ENCODE peak calls at places on chromosomes 11 and 22, in seven cellular contexts. Q is suprapubic skin, K is GM23338, D is stomach, R is sigmoid colon, Y is HCT116, C is spleen. A is an unnamed sample.

GRCh38 chr11:5046226-5046625 is at the start of gene OR52J3:
- DNase-seq in Q (no peak), K (no peak), D (no peak), R (no peak), Y (no peak), C (no peak), A (no peak)

GRCh38 chr11:34105957-34106504 is 602 bp downstream of the NAT10 start:
- DNase-seq in Q (no peak), K (no peak), D (no peak), R (no peak), Y (no peak), C (no peak), A (no peak)

GRCh38 chr22:23834830-23835772 is 3.7 kb downstream of the DERL3 start:
- DNase-seq in Q (peak; percentile 56), K (no peak), D (peak; percentile 64), R (peak; percentile 65), Y (no peak), C (peak; percentile 68), A (no peak)

GRCh38 chr11:31883435-31883834 is 72.3 kb upstream of the PAX6 start:
- DNase-seq in Q (no peak), K (no peak), D (no peak), R (no peak), Y (no peak), C (no peak), A (no peak)

GRCh38 chr11:8905528-8906165 is 5.3 kb upstream of the AKIP1 start:
- DNase-seq in Q (no peak), K (no peak), D (no peak), R (no peak), Y (no peak), C (no peak), A (no peak)

GRCh38 chr11:1659478-1659877 is 29.9 kb downstream of the KRTAP5-5 start:
- DNase-seq in Q (no peak), K (no peak), D (no peak), R (no peak), Y (no peak), C (no peak), A (no peak)

GRCh38 chr22:48959496-48959895 is 868.2 kb downstream of the BRD1 start:
- DNase-seq in Q (peak; percentile 35), K (no peak), D (peak; percentile 9), R (no peak), Y (no peak), C (peak; percentile 39), A (peak; percentile 42)

GRCh38 chr11:829116-829945 is 1.6 kb downstream of the CRACR2B start:
- DNase-seq in Q (no peak), K (peak; percentile 64), D (peak; percentile 64), R (no peak), Y (no peak), C (peak; percentile 90), A (no peak)

GRCh38 chr11:96287796-96288439 is 55.1 kb downstream of the MAML2 start:
- DNase-seq in Q (no peak), K (no peak), D (no peak), R (no peak), Y (no peak), C (no peak), A (no peak)

GRCh38 chr11:102599642-102600261 is 25.4 kb downstream of the MMP20 start:
- DNase-seq in Q (no peak), K (no peak), D (no peak), R (no peak), Y (peak; percentile 97), C (no peak), A (no peak)

GRCh38 chr11:47768090-47768620 is 1.0 kb upstream of the FNBP4 start:
- DNase-seq in Q (peak; percentile 80), K (peak; percentile 65), D (peak; percentile 49), R (peak; percentile 86), Y (no peak), C (peak; percentile 81), A (no peak)

GRCh38 chr11:118227865-118228785 is 3.3 kb upstream of the JAML start:
- DNase-seq in Q (no peak), K (no peak), D (no peak), R (no peak), Y (no peak), C (no peak), A (no peak)

GRCh38 chr22:31561238-31561887 is 65.0 kb downstream of the SFI1 start:
- DNase-seq in Q (peak; percentile 65), K (peak; percentile 95), D (peak; percentile 83), R (peak; percentile 87), Y (peak; percentile 68), C (peak; percentile 81), A (no peak)

GRCh38 chr22:50343541-50343935 is 411 bp downstream of the PPP6R2 start:
- DNase-seq in Q (no peak), K (no peak), D (no peak), R (no peak), Y (no peak), C (no peak), A (no peak)

GRCh38 chr11:132610216-132610615 is 922.1 kb downstream of the OPCML start:
- DNase-seq in Q (no peak), K (no peak), D (no peak), R (no peak), Y (no peak), C (no peak), A (no peak)

GRCh38 chr11:28701760-28702449 is 593.7 kb downstream of the METTL15 start:
- DNase-seq in Q (no peak), K (no peak), D (peak; percentile 42), R (no peak), Y (peak; percentile 69), C (no peak), A (no peak)

GRCh38 chr11:117230286-117230961 is 1.4 kb downstream of the PCSK7 start:
- DNase-seq in Q (no peak), K (no peak), D (no peak), R (peak; percentile 58), Y (no peak), C (no peak), A (no peak)

GRCh38 chr22:46090631-46091201 is 59.6 kb upstream of the PPARA start:
- DNase-seq in Q (peak; percentile 54), K (no peak), D (no peak), R (peak; percentile 74), Y (no peak), C (peak; percentile 35), A (no peak)

GRCh38 chr11:91248199-91248807 is 976.3 kb upstream of the FAT3 start:
- DNase-seq in Q (no peak), K (peak; percentile 74), D (peak; percentile 31), R (no peak), Y (peak; percentile 4), C (no peak), A (no peak)

GRCh38 chr11:22169833-22170232 is 23.1 kb upstream of the ANO5 start:
- DNase-seq in Q (no peak), K (peak; percentile 27), D (no peak), R (no peak), Y (no peak), C (no peak), A (no peak)

GRCh38 chr11:62680825-62681240 is 2.0 kb upstream of the UBXN1 start:
- DNase-seq in Q (no peak), K (peak; percentile 49), D (peak; percentile 47), R (peak; percentile 73), Y (peak; percentile 67), C (no peak), A (no peak)

GRCh38 chr11:39294648-39295047 is 2164.8 kb downstream of the LRRC4C start:
- DNase-seq in Q (no peak), K (no peak), D (no peak), R (no peak), Y (no peak), C (no peak), A (no peak)

GRCh38 chr11:109527496-109527895 is 105.5 kb downstream of the C11orf87 start:
- DNase-seq in Q (no peak), K (no peak), D (no peak), R (no peak), Y (no peak), C (no peak), A (no peak)

GRCh38 chr11:111044751-111045407 is 200.6 kb upstream of the POU2AF2 start:
- DNase-seq in Q (no peak), K (no peak), D (no peak), R (no peak), Y (no peak), C (no peak), A (no peak)

GRCh38 chr11:62479631-62480201 is 60.9 kb downstream of the SCGB1A1 start:
- DNase-seq in Q (no peak), K (no peak), D (no peak), R (no peak), Y (no peak), C (no peak), A (no peak)

GRCh38 chr11:10498426-10499250 is 42.3 kb downstream of the RNF141 start:
- DNase-seq in Q (no peak), K (no peak), D (no peak), R (no peak), Y (no peak), C (no peak), A (no peak)

GRCh38 chr11:31620434-31620833 is 110.9 kb downstream of the ELP4 start:
- DNase-seq in Q (no peak), K (no peak), D (no peak), R (no peak), Y (no peak), C (no peak), A (no peak)

GRCh38 chr11:3808846-3809623 is 675 bp downstream of the PGAP2 start:
- DNase-seq in Q (no peak), K (peak; percentile 65), D (peak; percentile 49), R (no peak), Y (peak; percentile 62), C (no peak), A (no peak)

GRCh38 chr11:115930886-115931537 is 426.8 kb upstream of the CADM1 start:
- DNase-seq in Q (no peak), K (no peak), D (no peak), R (no peak), Y (no peak), C (no peak), A (no peak)

DNA sequence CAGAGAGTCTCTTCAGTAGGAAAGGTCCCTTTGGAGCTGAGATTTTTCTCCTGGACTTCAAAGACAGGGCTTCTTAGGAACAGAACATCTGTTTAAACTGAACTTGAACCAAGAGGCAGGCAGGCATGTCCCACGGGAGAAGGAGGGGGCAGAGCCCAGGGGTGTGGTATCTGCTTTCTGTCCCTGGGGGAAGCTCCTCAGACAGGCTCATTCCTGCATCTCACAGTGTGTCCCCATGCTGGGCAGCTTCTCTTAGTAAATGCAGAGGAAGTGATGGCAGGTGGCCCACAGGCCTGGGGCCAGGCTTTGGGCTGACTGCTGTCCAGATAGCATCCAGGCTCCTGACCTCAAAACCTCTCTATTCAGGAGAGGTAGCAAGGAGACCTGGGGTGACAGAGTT is 47.4 kb downstream of the TSPAN18 start:
- DNase-seq in Q (no peak), K (peak; percentile 47), D (peak; percentile 17), R (peak; percentile 89), Y (no peak), C (peak; percentile 58), A (no peak)
- H3K4me3 ChIP-seq in Q (no peak overlapping the region), K (no peak overlapping the region), D (no peak overlapping the region), R (no peak overlapping the region), Y (no peak overlapping the region), C (no peak overlapping the region), A (no peak overlapping the region)

GRCh38 chr11:134392953-134393615 is 19.0 kb downstream of the B3GAT1 start:
- DNase-seq in Q (no peak), K (no peak), D (no peak), R (no peak), Y (no peak), C (no peak), A (no peak)
- TF ChIP-seq POLR2AphosphoS5 in Q (no peak), K (no peak), D (no peak), R (no peak), Y (no peak), C (no peak), A (no peak)

GRCh38 chr22:24994070-24994763 is 41.7 kb downstream of the KIAA1671 start:
- DNase-seq in Q (no peak), K (peak; percentile 64), D (peak; percentile 58), R (no peak), Y (peak; percentile 73), C (no peak), A (no peak)
- H3K4me1 ChIP-seq in Q (peaks cover 60% of the 10 kb centered on the region), K (peaks cover 29% of the 10 kb centered on the region), D (peaks cover 41% of the 10 kb centered on the region), R (peaks cover 4% of the 10 kb centered on the region), Y (peaks cover 84% of the 10 kb centered on the region), C (peaks cover 11% of the 10 kb centered on the region), A (peaks cover 68% of the 10 kb centered on the region)

GRCh38 chr11:13009921-13010736 is 1.0 kb downstream of the RASSF10 start:
- DNase-seq in Q (peak; percentile 64), K (peak; percentile 68), D (peak; percentile 54), R (no peak), Y (no peak), C (no peak), A (no peak)
- H3K4me3 ChIP-seq in Q (peak overlapping the region; percentile 63), K (peak overlapping the region; percentile 70), D (peak overlapping the region; percentile 52), R (peak overlapping the region; percentile 43), Y (no peak overlapping the region), C (no peak overlapping the region), A (peak overlapping the region; percentile 39)

A was measured in vagina.